ENCODE peak calls at places on chromosomes 16 and 17, in eight cellular contexts. K is pancreas, X is lower lobe of right lung, P is cardiac fibroblast, Q is astrocyte of the spinal cord, N is neural progenitor cell, A is retinal pigment epithelial cell, Y is A549. S is an unnamed sample.
A peak's percentile ranks its signal among the peaks of the same experiment; 100 is the strongest.

GRCh38 chr16:48862087-48862532 is 252.1 kb upstream of the N4BP1 start:
- DNase-seq in K (no peak), X (no peak), P (no peak), Q (peak; percentile 10), N (peak; percentile 23), A (no peak), Y (no peak), S (no peak)

GRCh38 chr16:27738596-27738995 is 188.7 kb downstream of the KATNIP start:
- DNase-seq in K (no peak), X (no peak), P (no peak), Q (no peak), N (no peak), A (no peak), Y (no peak), S (no peak)

GRCh38 chr17:44384281-44384822 is 5.1 kb downstream of the ITGA2B start:
- DNase-seq in K (no peak), X (no peak), P (no peak), Q (no peak), N (peak; percentile 62), A (no peak), Y (no peak), S (no peak)

GRCh38 chr17:35051183-35051578 is 12.3 kb downstream of the RFFL start:
- DNase-seq in K (no peak), X (no peak), P (no peak), Q (no peak), N (no peak), A (no peak), Y (no peak), S (no peak)

GRCh38 chr17:56231693-56232092 is 78.4 kb downstream of the ANKFN1 start:
- DNase-seq in K (no peak), X (no peak), P (no peak), Q (no peak), N (no peak), A (no peak), Y (no peak), S (no peak)

GRCh38 chr16:86220552-86220951 is 289.8 kb upstream of the FOXF1 start:
- DNase-seq in K (no peak), X (no peak), P (peak; percentile 6), Q (no peak), N (no peak), A (no peak), Y (no peak), S (no peak)

GRCh38 chr16:19717781-19718623 is at the start of the genes IQCK and KNOP1:
- DNase-seq in K (peak; percentile 95), X (peak; percentile 93), P (peak; percentile 93), Q (peak; percentile 87), N (peak; percentile 97), A (peak; percentile 55), Y (peak; percentile 90), S (peak; percentile 70)

GRCh38 chr17:79914813-79915740 is 75.8 kb upstream of the CBX4 start:
- DNase-seq in K (peak; percentile 64), X (no peak), P (no peak), Q (no peak), N (no peak), A (no peak), Y (no peak), S (no peak)

GRCh38 chr16:66996983-66997358 is 8.6 kb downstream of the CES4A start:
- DNase-seq in K (no peak), X (no peak), P (no peak), Q (no peak), N (no peak), A (no peak), Y (no peak), S (no peak)

GRCh38 chr17:55398689-55399088 is 22.9 kb downstream of the MMD start:
- DNase-seq in K (no peak), X (no peak), P (peak; percentile 31), Q (no peak), N (no peak), A (no peak), Y (no peak), S (peak; percentile 16)

GRCh38 chr16:79381552-79382042 is 218.9 kb downstream of the MAF start:
- DNase-seq in K (no peak), X (no peak), P (no peak), Q (no peak), N (no peak), A (no peak), Y (no peak), S (no peak)

GRCh38 chr17:45110676-45111611 is 21.4 kb downstream of the PLCD3 start:
- DNase-seq in K (no peak), X (no peak), P (peak; percentile 45), Q (no peak), N (no peak), A (peak; percentile 89), Y (no peak), S (no peak)

GRCh38 chr16:72480926-72481325 is 309.0 kb upstream of the PMFBP1 start:
- DNase-seq in K (no peak), X (no peak), P (peak; percentile 76), Q (peak; percentile 20), N (no peak), A (no peak), Y (no peak), S (no peak)

GRCh38 chr17:51907041-51907440 is 251.5 kb downstream of the CA10 start:
- DNase-seq in K (no peak), X (no peak), P (no peak), Q (no peak), N (no peak), A (no peak), Y (no peak), S (no peak)

DNA sequence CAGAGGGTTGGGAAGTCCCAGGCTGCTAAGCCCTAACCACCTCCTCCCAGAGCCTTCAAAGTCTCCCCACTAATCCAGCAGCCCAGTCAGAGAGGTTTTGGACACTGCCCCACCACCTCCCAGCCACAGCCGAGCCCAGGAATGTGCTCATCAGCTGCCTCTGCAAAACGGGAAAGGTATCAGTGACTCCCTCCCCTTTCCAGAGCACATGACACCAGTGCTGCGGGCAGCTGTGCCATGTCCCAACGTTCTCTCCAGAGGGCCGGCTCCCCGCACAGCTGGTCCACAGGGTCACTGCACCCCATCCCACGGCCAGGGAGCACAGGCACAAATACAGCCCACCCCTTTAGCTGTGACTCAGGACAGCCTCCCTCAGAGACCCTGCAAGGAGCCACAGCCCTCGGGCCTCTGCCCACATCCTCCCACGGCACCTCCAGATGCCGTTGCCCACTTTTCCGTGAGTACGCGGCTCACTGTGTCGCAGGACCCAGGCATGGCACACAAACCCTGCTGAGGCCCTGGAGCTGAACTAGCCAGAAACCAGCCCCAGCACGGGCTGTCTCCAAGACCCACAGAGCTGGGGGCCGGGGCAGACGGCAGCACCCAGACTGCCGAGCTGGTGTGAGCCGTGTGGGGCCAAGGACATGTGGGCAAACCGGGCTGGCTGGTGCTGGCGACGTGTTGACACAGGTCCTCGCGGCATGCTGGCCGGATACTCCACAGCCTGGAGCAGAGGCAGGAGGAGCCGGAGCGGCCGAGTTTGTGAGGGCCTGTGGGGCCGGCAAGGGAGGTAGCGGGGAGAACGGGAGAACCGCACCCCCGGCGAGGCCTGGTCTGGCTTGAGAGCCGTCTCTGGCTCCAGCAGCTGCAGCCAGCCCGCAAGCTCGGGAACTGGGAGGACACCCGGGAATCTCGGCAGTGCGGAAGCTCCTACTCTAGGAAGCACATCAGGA is 6.3 kb upstream of the PPP1R27 start:
- DNase-seq in K (peak; percentile 93), X (peak; percentile 67), P (no peak), Q (no peak), N (peak; percentile 51), A (no peak), Y (no peak), S (no peak)
- H3K4me3 ChIP-seq in K (no peak overlapping the region), X (no peak overlapping the region), P (no peak overlapping the region), Q (no peak overlapping the region), N (no peak overlapping the region), A (no peak overlapping the region), Y (no peak overlapping the region), S (no peak overlapping the region)

GRCh38 chr16:17548825-17549224 is 78.1 kb upstream of the XYLT1 start:
- DNase-seq in K (no peak), X (no peak), P (no peak), Q (no peak), N (no peak), A (no peak), Y (no peak), S (no peak)

GRCh38 chr16:17544304-17544703 is 73.5 kb upstream of the XYLT1 start:
- DNase-seq in K (no peak), X (no peak), P (no peak), Q (no peak), N (no peak), A (no peak), Y (no peak), S (no peak)

GRCh38 chr16:17543073-17543472 is 72.3 kb upstream of the XYLT1 start:
- DNase-seq in K (no peak), X (no peak), P (no peak), Q (no peak), N (no peak), A (no peak), Y (no peak), S (no peak)

GRCh38 chr16:17541324-17541723 is 70.6 kb upstream of the XYLT1 start:
- DNase-seq in K (no peak), X (no peak), P (no peak), Q (no peak), N (no peak), A (no peak), Y (no peak), S (no peak)

DNA sequence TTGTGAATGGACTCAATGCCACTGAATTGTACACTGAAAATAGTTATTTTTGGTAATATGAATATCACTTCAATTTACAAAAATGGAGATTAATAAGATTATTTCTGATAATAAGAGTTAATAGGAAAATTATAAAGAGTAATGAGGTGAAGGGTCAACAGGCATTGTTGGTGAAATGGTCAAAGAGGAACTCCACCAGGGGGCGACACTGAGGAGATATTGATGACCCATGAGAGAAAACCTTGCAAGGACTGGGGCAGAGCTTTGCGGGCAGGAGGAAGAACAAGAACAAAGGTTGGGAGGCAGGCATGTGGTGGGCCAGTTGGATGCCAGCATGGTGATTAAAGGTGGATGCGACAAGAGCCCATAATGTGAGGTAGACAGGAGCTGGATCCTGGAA is 74.0 kb upstream of the XYLT1 start:
- DNase-seq in K (no peak), X (no peak), P (no peak), Q (no peak), N (peak; percentile 47), A (no peak), Y (no peak), S (no peak)
- TF ChIP-seq CTCF in K (no peak), X (peak; percentile 10), P (no peak), Q (peak; percentile 7), N (peak; percentile 55), A (peak; percentile 1), Y (no peak), S (no peak)

GRCh38 chr17:40448213-40448638 is 5.0 kb downstream of the IGFBP4 start:
- DNase-seq in K (no peak), X (no peak), P (peak; percentile 68), Q (no peak), N (no peak), A (no peak), Y (no peak), S (no peak)
- H3K4me3 ChIP-seq in K (no peak overlapping the region), X (peak overlapping the region; percentile 84), P (peak overlapping the region; percentile 98), Q (peak overlapping the region; percentile 25), N (no peak overlapping the region), A (no peak overlapping the region), Y (peak overlapping the region; percentile 78), S (no peak overlapping the region)

DNA sequence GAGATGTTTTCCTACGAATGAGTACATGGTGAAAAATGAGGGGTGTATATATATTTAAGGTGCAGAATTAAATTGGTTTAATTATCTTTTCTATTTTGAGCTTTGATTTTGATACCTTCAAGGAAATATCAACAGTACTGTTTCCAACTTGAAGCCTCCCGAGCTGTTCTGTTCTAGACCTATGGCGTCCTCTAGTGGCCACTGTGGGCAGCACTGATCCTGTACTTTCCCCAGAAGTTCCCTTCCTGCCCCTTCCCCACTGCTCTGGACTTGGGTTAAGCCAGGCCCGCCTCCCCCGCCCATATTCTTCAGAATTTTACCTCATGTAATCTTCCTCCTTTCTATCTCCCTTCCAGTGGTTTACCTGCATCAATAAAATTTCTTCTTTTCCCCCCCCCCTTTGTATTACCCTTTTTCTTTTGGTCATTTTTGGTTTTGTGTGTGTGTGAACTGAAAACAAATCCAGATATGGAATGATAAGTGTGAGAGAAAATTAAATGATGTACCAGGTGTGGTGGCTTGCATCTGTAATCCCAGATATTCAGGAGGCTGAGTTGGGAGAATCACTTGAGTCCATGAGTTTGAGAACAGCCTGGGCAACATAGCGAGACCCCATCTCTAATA is 1643.5 kb downstream of the TP53TG3F start:
- DNase-seq in K (no peak), X (no peak), P (no peak), Q (no peak), N (no peak), A (no peak), Y (no peak), S (no peak)
- TF ChIP-seq CTCF in K (no peak), X (peak; percentile 21), P (no peak), Q (peak; percentile 6), N (no peak), A (no peak), Y (no peak), S (no peak)

S was measured in astrocyte of the cerebellum.